ENCODE peak calls at places on chromosomes 16 and 17, in four cellular contexts. Q is EH; G is memory B cell; N is activated CD4-positive, alpha-beta T cell treated with anti-CD3 and anti-CD28 coated beads, Interleukin-2, amount 50 U/mL, for 1 hour. K is an unnamed sample.
A peak's percentile ranks its signal among the peaks of the same experiment; 100 is the strongest.

GRCh38 chr16:68298907-68299515 is 11.7 kb downstream of the SLC7A6OS start:
- DNase-seq in Q (peak; percentile 86), G (no peak), N (no peak), K (no peak)

GRCh38 chr16:17173134-17173729 is 297.5 kb downstream of the XYLT1 start:
- DNase-seq in Q (peak; percentile 78), G (no peak), N (no peak), K (no peak)

GRCh38 chr16:83953796-83954576 is 946 bp downstream of the OSGIN1 start:
- DNase-seq in Q (peak; percentile 30), G (no peak), N (no peak), K (no peak)

GRCh38 chr16:67161595-67162058 is 1.9 kb downstream of the FBXL8 start:
- DNase-seq in Q (no peak), G (no peak), N (no peak), K (no peak)

GRCh38 chr17:59561042-59561441 is 4.4 kb upstream of the DHX40 start:
- DNase-seq in Q (peak; percentile 42), G (no peak), N (no peak), K (no peak)

GRCh38 chr16:12704492-12705111 is 99.1 kb downstream of the CPPED1 start:
- DNase-seq in Q (no peak), G (no peak), N (no peak), K (no peak)

GRCh38 chr16:4391635-4392381 is 20.2 kb downstream of the VASN start:
- DNase-seq in Q (peak; percentile 39), G (no peak), N (no peak), K (no peak)

GRCh38 chr17:41474863-41475262 is 6.1 kb downstream of the KRT35 start:
- DNase-seq in Q (no peak), G (no peak), N (no peak), K (no peak)

GRCh38 chr16:56932588-56933265 is 785 bp downstream of the HERPUD1 start:
- DNase-seq in Q (peak; percentile 77), G (no peak), N (peak; percentile 20), K (no peak)

GRCh38 chr17:40325156-40326013 is 16.4 kb downstream of the RARA start:
- DNase-seq in Q (no peak), G (no peak), N (no peak), K (no peak)

GRCh38 chr17:68053237-68054030 is 17.9 kb downstream of the KPNA2 start:
- DNase-seq in Q (peak; percentile 88), G (no peak), N (no peak), K (no peak)

GRCh38 chr17:71398706-71399620 is 721.9 kb upstream of the SOX9 start:
- DNase-seq in Q (no peak), G (no peak), N (no peak), K (no peak)

K was measured in osteocyte.